ENCODE peak calls at places on chromosomes 13 and 19, in nine cellular contexts. Q, C, S, U, I, R, Z, D and H are unnamed samples.

GRCh38 chr19:50624949-50625600 is 14.6 kb downstream of the SYT3 start:
- DNase-seq in Q (no peak), Z (no peak), S (no peak), U (no peak), I (no peak), R (no peak), D (no peak), C (no peak), H (no peak)

GRCh38 chr19:30103981-30104380 is 161.9 kb downstream of the URI1 start:
- DNase-seq in C (no peak), S (no peak), I (no peak), Q (no peak), Z (no peak), D (no peak), U (no peak), R (no peak), H (no peak)

GRCh38 chr19:940591-941291 is 14.9 kb downstream of the ARID3A start:
- DNase-seq in C (peak), R (peak), Q (no peak), D (no peak), I (peak), S (no peak), U (no peak), Z (peak), H (no peak)

GRCh38 chr13:47004552-47004951 is 107.7 kb upstream of the HTR2A start:
- DNase-seq in I (no peak), Z (no peak), S (no peak), C (no peak), D (no peak), U (no peak), R (no peak), Q (no peak), H (no peak)

GRCh38 chr19:54470991-54471782 is 1.9 kb downstream of the CDC42EP5 start:
- DNase-seq in C (no peak), D (no peak), Q (no peak), R (no peak), U (no peak), I (no peak), S (no peak), Z (peak), H (no peak)

GRCh38 chr19:11555246-11555645 is 3.8 kb downstream of the ELOF1 start:
- DNase-seq in S (no peak), Q (no peak), Z (no peak), C (no peak), I (no peak), D (no peak), R (no peak), U (no peak), H (no peak)

GRCh38 chr13:42548731-42549554 is 25.0 kb upstream of the TNFSF11 start:
- DNase-seq in R (no peak), I (no peak), C (peak), U (no peak), Q (no peak), S (peak), Z (no peak), D (peak), H (no peak)

GRCh38 chr13:81540777-81541176 is 1199.9 kb upstream of the SPRY2 start:
- DNase-seq in U (no peak), Z (no peak), I (no peak), R (no peak), D (peak), Q (no peak), C (no peak), S (no peak), H (no peak)

GRCh38 chr19:11323601-11324078 is 15.8 kb downstream of the RAB3D start:
- DNase-seq in I (no peak), D (no peak), Q (no peak), U (no peak), C (no peak), R (no peak), S (no peak), Z (no peak), H (no peak)

GRCh38 chr13:111336666-111337065 is 16.2 kb downstream of the TEX29 start:
- DNase-seq in U (no peak), I (no peak), R (no peak), S (peak), Z (no peak), Q (peak), D (no peak), C (no peak), H (no peak)

GRCh38 chr19:19655641-19656343 is 7.7 kb downstream of the ATP13A1 start:
- DNase-seq in R (no peak), Q (no peak), S (no peak), C (no peak), Z (no peak), D (no peak), U (no peak), I (no peak), H (no peak)

GRCh38 chr13:106941779-106942178 is 373.8 kb upstream of the ARGLU1 start:
- DNase-seq in R (no peak), S (no peak), C (no peak), Q (no peak), Z (no peak), I (no peak), D (no peak), U (no peak), H (no peak)

GRCh38 chr13:64480206-64480605 is 2749.9 kb downstream of the PCDH9 start:
- DNase-seq in U (no peak), Q (no peak), C (no peak), I (no peak), Z (no peak), R (no peak), S (no peak), D (no peak), H (no peak)

GRCh38 chr19:30666301-30666803 is 294.2 kb downstream of the ZNF536 start:
- DNase-seq in C (peak), U (peak), S (peak), I (peak), Q (no peak), R (peak), D (peak), Z (peak), H (no peak)

GRCh38 chr13:45398862-45399261 is 19.3 kb downstream of the SLC25A30 start:
- DNase-seq in D (no peak), S (no peak), R (no peak), C (peak), Q (no peak), I (peak), Z (no peak), U (no peak), H (no peak)

GRCh38 chr19:35316560-35316959 is 12.4 kb upstream of the CD22 start:
- DNase-seq in S (no peak), I (no peak), U (no peak), Q (no peak), C (no peak), D (no peak), Z (no peak), R (no peak), H (no peak)

GRCh38 chr19:45809643-45810159 is 5.4 kb downstream of the RSPH6A start:
- DNase-seq in Q (peak), S (peak), R (no peak), U (no peak), D (peak), I (no peak), C (no peak), Z (no peak), H (peak)

GRCh38 chr19:35295792-35296462 is 4.0 kb downstream of the MAG start:
- DNase-seq in U (no peak), C (peak), Z (no peak), R (peak), D (no peak), I (peak), Q (no peak), S (no peak), H (no peak)

GRCh38 chr13:110885966-110886365 is 28.9 kb downstream of the ANKRD10 start:
- DNase-seq in S (no peak), I (no peak), C (no peak), R (no peak), D (no peak), U (no peak), Q (no peak), Z (no peak), H (no peak)

GRCh38 chr19:51571599-51571998 is 516 bp downstream of the ZNF175 start:
- DNase-seq in Q (no peak), Z (no peak), R (no peak), D (peak), S (no peak), I (no peak), U (no peak), C (no peak), H (no peak)

GRCh38 chr19:44808463-44809371 is at the start of gene BCAM:
- DNase-seq in C (peak), Z (peak), D (peak), I (no peak), Q (no peak), R (no peak), U (no peak), S (peak), H (peak)

GRCh38 chr13:27481766-27482165 is 31.4 kb upstream of the MTIF3 start:
- DNase-seq in Q (no peak), S (peak), I (peak), Z (no peak), D (peak), U (peak), R (no peak), C (peak), H (no peak)

GRCh38 chr13:45941261-45941660 is 89.7 kb upstream of the SIAH3 start:
- DNase-seq in Z (no peak), I (no peak), Q (no peak), C (no peak), S (no peak), R (no peak), U (no peak), D (no peak), H (no peak)

GRCh38 chr19:18051887-18052286 is 34.8 kb downstream of the IL12RB1 start:
- DNase-seq in S (no peak), C (no peak), R (no peak), Q (no peak), Z (no peak), D (no peak), I (no peak), U (no peak), H (no peak)

GRCh38 chr13:110376120-110376519 is 69.0 kb downstream of the COL4A2 start:
- DNase-seq in S (no peak), Z (no peak), R (no peak), U (no peak), C (no peak), Q (no peak), D (no peak), I (no peak), H (no peak)